ENCODE peak calls at places on chromosome 4, in five cellular contexts. One of them, this sample, is unnamed.

GRCh38 chr4:53510981-53511380 is 80.3 kb downstream of the LNX1 start:
- DNase-seq in activated T-helper 1 cell treated with Interleukin-2 at 50 U/mL for 16 hours: no peak
- DNase-seq in T-helper 1 cell: no peak
- DNase-seq in G401: no peak
- DNase-seq in epithelial cell of esophagus: peak
- DNase-seq in this sample: no peak

GRCh38 chr4:3207531-3208037 is 41.4 kb upstream of the MSANTD1 start:
- DNase-seq in activated T-helper 1 cell treated with Interleukin-2 at 50 U/mL for 16 hours: no peak
- DNase-seq in T-helper 1 cell: no peak
- DNase-seq in G401: no peak
- DNase-seq in epithelial cell of esophagus: peak
- DNase-seq in this sample: no peak

GRCh38 chr4:177546745-177547144 is 104.5 kb upstream of the AGA start:
- DNase-seq in activated T-helper 1 cell treated with Interleukin-2 at 50 U/mL for 16 hours: no peak
- DNase-seq in T-helper 1 cell: no peak
- DNase-seq in G401: no peak
- DNase-seq in epithelial cell of esophagus: peak
- DNase-seq in this sample: no peak

GRCh38 chr4:156829194-156829593 is 142.4 kb downstream of the PDGFC start:
- DNase-seq in activated T-helper 1 cell treated with Interleukin-2 at 50 U/mL for 16 hours: no peak
- DNase-seq in T-helper 1 cell: no peak
- DNase-seq in G401: no peak
- DNase-seq in epithelial cell of esophagus: peak
- DNase-seq in this sample: no peak

GRCh38 chr4:8391972-8392371 is 48.6 kb downstream of the ACOX3 start:
- DNase-seq in activated T-helper 1 cell treated with Interleukin-2 at 50 U/mL for 16 hours: no peak
- DNase-seq in T-helper 1 cell: no peak
- DNase-seq in G401: no peak
- DNase-seq in epithelial cell of esophagus: peak
- DNase-seq in this sample: no peak

GRCh38 chr4:98544141-98544817 is 114.1 kb downstream of the TSPAN5 start:
- DNase-seq in activated T-helper 1 cell treated with Interleukin-2 at 50 U/mL for 16 hours: no peak
- DNase-seq in T-helper 1 cell: no peak
- DNase-seq in G401: peak
- DNase-seq in epithelial cell of esophagus: no peak
- DNase-seq in this sample: no peak

GRCh38 chr4:2186133-2186864 is 55.6 kb downstream of the HAUS3 start:
- DNase-seq in activated T-helper 1 cell treated with Interleukin-2 at 50 U/mL for 16 hours: no peak
- DNase-seq in T-helper 1 cell: no peak
- DNase-seq in G401: peak
- DNase-seq in epithelial cell of esophagus: peak
- DNase-seq in this sample: no peak

GRCh38 chr4:1873776-1874175 is 2.6 kb downstream of the NSD2 start:
- DNase-seq in activated T-helper 1 cell treated with Interleukin-2 at 50 U/mL for 16 hours: no peak
- DNase-seq in T-helper 1 cell: no peak
- DNase-seq in G401: no peak
- DNase-seq in epithelial cell of esophagus: no peak
- DNase-seq in this sample: no peak

GRCh38 chr4:104979083-104979760 is 167.5 kb upstream of the TET2 start:
- DNase-seq in activated T-helper 1 cell treated with Interleukin-2 at 50 U/mL for 16 hours: no peak
- DNase-seq in T-helper 1 cell: no peak
- DNase-seq in G401: no peak
- DNase-seq in epithelial cell of esophagus: peak
- DNase-seq in this sample: no peak

GRCh38 chr4:167456619-167457018 is 222.3 kb upstream of the SPOCK3 start:
- DNase-seq in activated T-helper 1 cell treated with Interleukin-2 at 50 U/mL for 16 hours: no peak
- DNase-seq in T-helper 1 cell: no peak
- DNase-seq in G401: no peak
- DNase-seq in epithelial cell of esophagus: no peak
- DNase-seq in this sample: no peak

GRCh38 chr4:48781968-48782367 is 1.9 kb upstream of the FRYL start:
- DNase-seq in activated T-helper 1 cell treated with Interleukin-2 at 50 U/mL for 16 hours: no peak
- DNase-seq in T-helper 1 cell: no peak
- DNase-seq in G401: no peak
- DNase-seq in epithelial cell of esophagus: no peak
- DNase-seq in this sample: no peak

GRCh38 chr4:55356991-55357461 is 11.0 kb downstream of the SRD5A3 start:
- DNase-seq in activated T-helper 1 cell treated with Interleukin-2 at 50 U/mL for 16 hours: no peak
- DNase-seq in T-helper 1 cell: no peak
- DNase-seq in G401: no peak
- DNase-seq in epithelial cell of esophagus: peak
- DNase-seq in this sample: no peak

GRCh38 chr4:105387466-105387865 is 86.4 kb downstream of the PPA2 start:
- DNase-seq in activated T-helper 1 cell treated with Interleukin-2 at 50 U/mL for 16 hours: no peak
- DNase-seq in T-helper 1 cell: no peak
- DNase-seq in G401: no peak
- DNase-seq in epithelial cell of esophagus: no peak
- DNase-seq in this sample: no peak

GRCh38 chr4:55385201-55385649 is 10.5 kb upstream of the TMEM165 start:
- DNase-seq in activated T-helper 1 cell treated with Interleukin-2 at 50 U/mL for 16 hours: no peak
- DNase-seq in T-helper 1 cell: no peak
- DNase-seq in G401: no peak
- DNase-seq in epithelial cell of esophagus: no peak
- DNase-seq in this sample: no peak

GRCh38 chr4:27894951-27895350 is 1034.3 kb downstream of the STIM2 start:
- DNase-seq in activated T-helper 1 cell treated with Interleukin-2 at 50 U/mL for 16 hours: no peak
- DNase-seq in T-helper 1 cell: no peak
- DNase-seq in G401: no peak
- DNase-seq in epithelial cell of esophagus: no peak
- DNase-seq in this sample: no peak

GRCh38 chr4:47374477-47374876 is 89.0 kb downstream of the COMMD8 start:
- DNase-seq in activated T-helper 1 cell treated with Interleukin-2 at 50 U/mL for 16 hours: no peak
- DNase-seq in T-helper 1 cell: no peak
- DNase-seq in G401: no peak
- DNase-seq in epithelial cell of esophagus: no peak
- DNase-seq in this sample: no peak

GRCh38 chr4:151489462-151490203 is 80.7 kb downstream of the FHIP1A start:
- DNase-seq in activated T-helper 1 cell treated with Interleukin-2 at 50 U/mL for 16 hours: no peak
- DNase-seq in T-helper 1 cell: no peak
- DNase-seq in G401: no peak
- DNase-seq in epithelial cell of esophagus: no peak
- DNase-seq in this sample: no peak

GRCh38 chr4:159504634-159505033 is 401.8 kb downstream of the RAPGEF2 start:
- DNase-seq in activated T-helper 1 cell treated with Interleukin-2 at 50 U/mL for 16 hours: no peak
- DNase-seq in T-helper 1 cell: no peak
- DNase-seq in G401: no peak
- DNase-seq in epithelial cell of esophagus: peak
- DNase-seq in this sample: no peak